ENCODE peak calls at places on chromosomes 16 and 17, in four cellular contexts. K, B, I and G are unnamed samples.

GRCh38 chr16:8572919-8573724 is 17.2 kb downstream of the TMEM114 start:
- DNase-seq in K (peak), B (peak), I (peak), G (peak)

GRCh38 chr17:48995871-48996695 is 1.1 kb upstream of the IGF2BP1 start:
- DNase-seq in K (peak), B (peak), I (no peak), G (peak)

GRCh38 chr16:25138130-25138529 is 26.6 kb downstream of the LCMT1 start:
- DNase-seq in K (no peak), B (no peak), I (no peak), G (no peak)

GRCh38 chr17:80785477-80786178 is 206.0 kb upstream of the CHMP6 start:
- DNase-seq in K (no peak), B (no peak), I (no peak), G (no peak)

GRCh38 chr16:81598083-81598482 is 153.5 kb downstream of the CMIP start:
- DNase-seq in K (no peak), B (no peak), I (no peak), G (no peak)

GRCh38 chr17:31095239-31096105 is 695 bp downstream of the NF1 start:
- DNase-seq in K (peak), B (peak), I (peak), G (peak)

GRCh38 chr16:49639739-49640388 is 216.0 kb downstream of the ZNF423 start:
- DNase-seq in K (no peak), B (no peak), I (peak), G (peak)

GRCh38 chr16:12239953-12240485 is 263.5 kb downstream of the SNX29 start:
- DNase-seq in K (no peak), B (no peak), I (peak), G (no peak)

GRCh38 chr17:3978421-3979275 is 14.4 kb upstream of the ATP2A3 start:
- DNase-seq in K (no peak), B (no peak), I (no peak), G (no peak)

GRCh38 chr16:11111166-11111565 is 144.8 kb downstream of the SOCS1 start:
- DNase-seq in K (no peak), B (no peak), I (no peak), G (no peak)

GRCh38 chr16:11111891-11112634 is 143.9 kb downstream of the SOCS1 start:
- DNase-seq in K (no peak), B (no peak), I (no peak), G (no peak)

GRCh38 chr16:11109551-11109950 is 146.5 kb downstream of the SOCS1 start:
- DNase-seq in K (no peak), B (no peak), I (peak), G (no peak)

GRCh38 chr16:11114366-11115164 is 141.4 kb downstream of the SOCS1 start:
- DNase-seq in K (no peak), B (no peak), I (no peak), G (no peak)

DNA sequence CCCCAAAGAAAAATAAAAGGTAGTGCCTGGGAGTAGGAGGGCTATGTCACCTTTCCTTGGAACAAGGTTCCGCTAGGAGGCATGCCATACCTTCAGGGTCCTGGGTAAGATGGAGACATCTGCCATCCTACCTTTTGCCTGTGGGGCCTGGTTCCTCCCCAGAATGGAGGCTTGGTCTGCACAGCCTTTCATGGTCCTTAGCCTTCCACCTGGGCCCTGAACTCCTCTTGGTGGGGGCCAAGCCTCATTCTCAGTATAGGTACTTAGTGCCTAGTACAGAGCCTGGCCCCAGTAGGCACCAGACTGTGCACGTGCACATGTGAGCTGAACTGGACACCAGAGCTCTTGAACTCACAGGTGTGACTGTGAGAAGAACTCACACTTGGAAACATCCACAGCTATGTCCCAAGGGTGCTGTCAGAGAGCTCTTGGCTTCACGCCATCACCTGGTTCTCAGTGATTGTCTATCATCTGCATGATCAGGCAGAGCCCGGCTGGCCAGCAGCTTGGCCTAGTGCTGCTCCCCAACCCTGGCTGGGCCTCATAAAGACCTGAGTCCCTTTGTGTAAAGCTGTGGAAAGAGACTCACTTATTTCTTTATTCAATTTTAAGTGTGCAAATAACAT is 143.2 kb downstream of the SOCS1 start:
- DNase-seq in K (peak), B (no peak), I (no peak), G (no peak)
- TF ChIP-seq BHLHE40 in K (peak), B (no peak), I (no peak), G (no peak)

GRCh38 chr17:7477392-7478275 is 1.8 kb downstream of the ZBTB4 start:
- DNase-seq in K (no peak), B (no peak), I (peak), G (no peak)
- TF ChIP-seq BHLHE40 in K (no peak), B (no peak), I (peak), G (no peak)

GRCh38 chr17:2086306-2086705 is 31.4 kb downstream of the HIC1 start:
- DNase-seq in K (no peak), B (no peak), I (no peak), G (no peak)
- TF ChIP-seq BHLHE40 in K (no peak), B (no peak), I (no peak), G (no peak)

GRCh38 chr16:87806246-87806607 is 40.4 kb upstream of the KLHDC4 start:
- DNase-seq in K (peak), B (no peak), I (peak), G (no peak)
- TF ChIP-seq BHLHE40 in K (peak), B (no peak), I (no peak), G (no peak)